ENCODE peak calls at places on chromosomes 6 and 20, in four cellular contexts. S is WTC11, C is K562, Y is SK-N-SH. F is an unnamed sample.

GRCh38 chr6:42338573-42339218 is 113.0 kb downstream of the TRERF1 start:
- DNase-seq in C (no peak), Y (no peak), S (no peak), F (no peak)

GRCh38 chr20:39676857-39677351 is 714.8 kb downstream of the DHX35 start:
- DNase-seq in S (no peak), C (no peak), Y (no peak), F (no peak)

GRCh38 chr6:105164418-105164817 is 15.4 kb downstream of the POPDC3 start:
- DNase-seq in C (no peak), Y (peak), S (no peak), F (no peak)

GRCh38 chr20:46852313-46852712 is 42.3 kb upstream of the EYA2 start:
- DNase-seq in C (no peak), Y (no peak), S (no peak), F (no peak)

GRCh38 chr20:33431797-33432381 is 11.7 kb downstream of the SNTA1 start:
- DNase-seq in S (no peak), Y (no peak), C (no peak), F (peak)

GRCh38 chr6:12077021-12077420 is 64.9 kb downstream of the HIVEP1 start:
- DNase-seq in Y (no peak), C (no peak), S (no peak), F (no peak)

GRCh38 chr6:73644030-73644429 is 9.8 kb downstream of the SLC17A5 start:
- DNase-seq in S (no peak), C (no peak), Y (no peak), F (no peak)

GRCh38 chr6:53664623-53665022 is 933 bp downstream of the KLHL31 start:
- DNase-seq in C (no peak), Y (no peak), S (no peak), F (no peak)

GRCh38 chr20:47124235-47124717 is 229.6 kb downstream of the EYA2 start:
- DNase-seq in S (no peak), C (no peak), Y (no peak), F (no peak)

GRCh38 chr20:7772376-7772775 is 167.9 kb downstream of the HAO1 start:
- DNase-seq in Y (no peak), C (no peak), S (no peak), F (no peak)

GRCh38 chr6:129501401-129502051 is 208.5 kb downstream of the ARHGAP18 start:
- DNase-seq in C (peak), Y (no peak), S (no peak), F (peak)

GRCh38 chr20:17867546-17867945 is 101.0 kb downstream of the SNX5 start:
- DNase-seq in Y (no peak), C (no peak), S (no peak), F (no peak)

GRCh38 chr20:58558483-58559367 is 43.5 kb upstream of the APCDD1L start:
- DNase-seq in C (peak), Y (no peak), S (peak), F (no peak)

GRCh38 chr6:111105578-111105977 is 18.3 kb downstream of the SLC16A10 start:
- DNase-seq in S (no peak), C (no peak), Y (peak), F (peak)

GRCh38 chr20:22920898-22921297 is 114.2 kb upstream of the SSTR4 start:
- DNase-seq in S (no peak), Y (no peak), C (no peak), F (no peak)

GRCh38 chr20:2825770-2826169 is 9.6 kb downstream of the TMEM239 start:
- DNase-seq in C (no peak), S (no peak), Y (no peak), F (no peak)

GRCh38 chr20:1002682-1003561 is 811 bp upstream of the RSPO4 start:
- DNase-seq in Y (peak), C (no peak), S (no peak), F (no peak)

GRCh38 chr20:58438970-58439808 is 50.2 kb downstream of the VAPB start:
- DNase-seq in Y (no peak), C (no peak), S (no peak), F (no peak)

GRCh38 chr20:16828666-16829305 is 80.6 kb downstream of the OTOR start:
- DNase-seq in S (no peak), C (no peak), Y (no peak), F (no peak)

GRCh38 chr6:72811971-72812421 is 190.1 kb downstream of the KCNQ5 start:
- DNase-seq in S (peak), C (no peak), Y (no peak), F (no peak)

GRCh38 chr20:23314714-23315498 is 35.7 kb upstream of the NXT1 start:
- DNase-seq in C (no peak), Y (no peak), S (no peak), F (no peak)

GRCh38 chr20:16595376-16595775 is 22.1 kb upstream of the KIF16B start:
- DNase-seq in Y (no peak), C (no peak), S (no peak), F (no peak)

GRCh38 chr6:139625998-139626975 is 251.8 kb upstream of the CITED2 start:
- DNase-seq in S (no peak), C (no peak), Y (no peak), F (peak)

GRCh38 chr6:42190784-42191183 is 4.0 kb downstream of the GUCA1B start:
- DNase-seq in Y (no peak), S (no peak), C (no peak), F (no peak)

GRCh38 chr6:28657756-28658465 is 132.2 kb downstream of the GPX5 start:
- DNase-seq in S (peak), Y (peak), C (peak), F (peak)

GRCh38 chr6:11912420-11912819 is 99.7 kb upstream of the HIVEP1 start:
- DNase-seq in Y (no peak), S (no peak), C (no peak), F (no peak)

GRCh38 chr6:83708546-83708969 is 343 bp downstream of the SNAP91 start:
- DNase-seq in C (no peak), Y (peak), S (peak), F (no peak)

GRCh38 chr6:168083142-168083885 is 4.3 kb upstream of the FRMD1 start:
- DNase-seq in S (no peak), Y (no peak), C (no peak), F (no peak)

GRCh38 chr20:52130406-52130805 is 61.2 kb downstream of the ZFP64 start:
- DNase-seq in C (no peak), S (no peak), Y (no peak), F (no peak)

GRCh38 chr6:122048570-122048969 is 350.9 kb upstream of the HSF2 start:
- DNase-seq in S (no peak), C (no peak), Y (no peak), F (no peak)

GRCh38 chr20:35018578-35019371 is 63.1 kb downstream of the MYH7B start:
- DNase-seq in C (no peak), S (no peak), Y (no peak), F (no peak)

GRCh38 chr6:132867055-132867454 is 52.7 kb downstream of the RPS12 start:
- DNase-seq in C (no peak), Y (no peak), S (no peak), F (no peak)

GRCh38 chr6:32627249-32627648 is 10.0 kb upstream of the HLA-DQA1 start:
- DNase-seq in S (no peak), Y (no peak), C (no peak), F (no peak)
- TF ChIP-seq FOXJ3 in S (no peak), Y (no peak), C (no peak), F (no peak)

GRCh38 chr20:49230021-49230420 is 10.8 kb downstream of the DDX27 start:
- DNase-seq in C (no peak), S (no peak), Y (no peak), F (no peak)
- TF ChIP-seq FOXJ3 in C (no peak), S (no peak), Y (no peak), F (no peak)

GRCh38 chr6:10407674-10408054 is 7.2 kb downstream of the TFAP2A start:
- DNase-seq in S (no peak), C (no peak), Y (no peak), F (no peak)
- TF ChIP-seq FOXJ3 in S (no peak), C (no peak), Y (no peak), F (no peak)

GRCh38 chr6:144582939-144583613 is 297.9 kb downstream of the UTRN start:
- DNase-seq in S (peak), Y (peak), C (no peak), F (no peak)

GRCh38 chr6:144581807-144582537 is 296.8 kb downstream of the UTRN start:
- DNase-seq in Y (peak), C (peak), S (peak), F (peak)

GRCh38 chr6:144586986-144587385 is 301.9 kb downstream of the UTRN start:
- DNase-seq in C (no peak), Y (no peak), S (no peak), F (no peak)

GRCh38 chr6:144583614-144583954 is 298.4 kb downstream of the UTRN start:
- DNase-seq in Y (no peak), C (no peak), S (no peak), F (no peak)

GRCh38 chr6:144585217-144585814 is 300.2 kb downstream of the UTRN start:
- DNase-seq in S (no peak), Y (peak), C (peak), F (peak)
- TF ChIP-seq FOXJ3 in S (no peak), Y (no peak), C (no peak), F (no peak)

GRCh38 chr6:36874443-36875249 is at the start of gene PPIL1:
- DNase-seq in S (peak), Y (peak), C (peak), F (peak)

GRCh38 chr6:36875250-36875633 is 639 bp upstream of the PPIL1 start:
- DNase-seq in Y (no peak), S (no peak), C (no peak), F (no peak)

GRCh38 chr6:36873115-36873514 is 1.5 kb downstream of the PPIL1 start:
- DNase-seq in Y (no peak), C (no peak), S (no peak), F (no peak)

GRCh38 chr6:36873612-36874011 is 991 bp downstream of the PPIL1 start:
- DNase-seq in S (no peak), Y (peak), C (no peak), F (peak)

GRCh38 chr6:36874016-36874442 is 574 bp downstream of the PPIL1 start:
- DNase-seq in S (no peak), Y (no peak), C (no peak), F (no peak)
- TF ChIP-seq FOXJ3 in S (no peak), Y (no peak), C (no peak), F (no peak)

GRCh38 chr20:25007491-25008305 is 15.1 kb upstream of the APMAP start:
- DNase-seq in S (no peak), Y (no peak), C (no peak), F (no peak)
- TF ChIP-seq FOXJ3 in S (no peak), Y (no peak), C (no peak), F (no peak)

DNA sequence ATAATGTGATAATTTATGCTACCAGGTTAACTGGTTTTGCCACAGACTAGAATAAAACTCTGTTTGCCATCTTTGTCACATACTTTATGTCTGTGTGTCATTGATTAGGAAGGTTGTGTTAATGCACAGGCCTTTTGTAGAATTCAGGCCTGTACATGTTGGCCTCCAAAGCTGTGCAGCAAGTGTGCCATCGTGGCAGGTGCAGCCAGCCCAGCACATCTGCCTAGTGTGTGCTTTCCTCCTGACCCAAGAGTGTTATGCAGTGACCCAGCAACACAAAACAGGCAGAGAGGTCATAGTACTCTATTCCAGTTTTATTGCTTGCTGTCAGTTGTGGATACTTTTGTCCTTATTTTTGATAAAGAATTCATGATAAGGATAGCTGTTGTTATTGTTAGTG is 3.7 kb downstream of the MAP3K4 start:
- DNase-seq in C (no peak), S (no peak), Y (no peak), F (no peak)
- TF ChIP-seq FOXJ3 in C (no peak), S (no peak), Y (no peak), F (no peak)

GRCh38 chr6:142121342-142121741 is 11.4 kb upstream of the GJE1 start:
- DNase-seq in Y (no peak), S (no peak), C (no peak), F (no peak)

GRCh38 chr6:142118926-142119325 is 13.8 kb upstream of the GJE1 start:
- DNase-seq in Y (no peak), S (no peak), C (no peak), F (no peak)
- TF ChIP-seq FOXJ3 in Y (no peak), S (no peak), C (no peak), F (no peak)

GRCh38 chr20:54015496-54015895 is 54.9 kb downstream of the BCAS1 start:
- DNase-seq in Y (peak), S (no peak), C (no peak), F (no peak)
- TF ChIP-seq FOXJ3 in Y (no peak), S (no peak), C (no peak), F (no peak)

GRCh38 chr6:158409451-158409850 is 97.2 kb downstream of the TULP4 start:
- DNase-seq in Y (peak), C (no peak), S (no peak), F (no peak)

GRCh38 chr6:158406736-158407135 is 94.5 kb downstream of the TULP4 start:
- DNase-seq in Y (no peak), S (no peak), C (no peak), F (no peak)

GRCh38 chr6:158408013-158408412 is 95.7 kb downstream of the TULP4 start:
- DNase-seq in Y (no peak), S (no peak), C (no peak), F (no peak)

GRCh38 chr6:158410784-158411183 is 98.5 kb downstream of the TULP4 start:
- DNase-seq in C (no peak), S (no peak), Y (no peak), F (no peak)

DNA sequence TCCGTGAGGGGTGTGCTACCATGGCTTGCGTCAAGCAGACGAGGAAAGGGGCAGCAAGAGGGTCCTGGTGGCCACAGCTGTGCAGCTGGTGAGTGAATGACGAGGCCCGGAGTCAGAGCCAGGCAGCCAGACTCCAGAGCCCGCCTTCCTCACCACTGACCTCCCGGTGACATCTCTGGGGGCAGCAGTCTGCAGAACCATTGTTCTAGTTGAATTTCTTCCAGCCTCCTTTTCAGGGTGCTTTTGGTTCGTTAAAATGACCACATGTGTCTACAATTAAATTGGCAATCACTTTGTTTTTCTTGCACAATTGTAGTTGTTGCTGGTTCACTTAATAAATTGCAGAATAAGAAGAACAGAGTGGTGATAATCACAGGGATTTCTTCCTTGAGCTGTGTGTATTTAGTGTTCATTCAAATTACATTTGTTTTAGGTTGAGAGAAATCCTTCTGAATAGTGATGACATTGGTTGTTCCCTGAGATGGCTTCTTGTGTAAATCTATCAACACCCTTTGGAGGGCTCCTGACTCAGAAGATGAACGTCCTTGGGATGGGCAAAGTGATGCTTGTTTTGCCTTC is 96.4 kb downstream of the TULP4 start:
- DNase-seq in S (no peak), C (no peak), Y (peak), F (no peak)
- TF ChIP-seq FOXJ3 in S (no peak), C (no peak), Y (no peak), F (no peak)

F was measured in HepG2.